ENCODE peak calls at places on chromosomes 12 and 14, in ten cellular contexts. E, Y, G, V, H, D, U, K, T and Z are unnamed samples.

GRCh38 chr12:116495260-116495659 is 63.9 kb upstream of the MAP1LC3B2 start:
- DNase-seq in D (peak), U (no peak), K (no peak), Y (peak), H (no peak), V (peak), G (no peak), E (no peak), T (peak), Z (no peak)

GRCh38 chr12:93530358-93530757 is 42.1 kb upstream of the SOCS2 start:
- DNase-seq in E (no peak), Y (peak), G (no peak), H (no peak), V (no peak), T (no peak), D (no peak), U (no peak), K (no peak), Z (no peak)

GRCh38 chr12:98561846-98562245 is 31.6 kb upstream of the SLC25A3 start:
- DNase-seq in V (no peak), E (no peak), H (no peak), D (no peak), U (no peak), G (no peak), K (no peak), Y (no peak), T (no peak), Z (no peak)

GRCh38 chr12:84924956-84925355 is 12.4 kb upstream of the SLC6A15 start:
- DNase-seq in T (peak), G (no peak), K (no peak), U (no peak), E (no peak), H (no peak), Y (peak), V (no peak), D (no peak), Z (no peak)

GRCh38 chr14:22561661-22562579 is 27.1 kb downstream of the DAD1 start:
- DNase-seq in Y (no peak), U (no peak), E (peak), H (no peak), T (no peak), V (no peak), K (no peak), D (peak), G (no peak), Z (no peak)

GRCh38 chr12:31835276-31835882 is 106.6 kb upstream of the AMN1 start:
- DNase-seq in D (no peak), V (no peak), K (no peak), Y (no peak), G (no peak), U (no peak), E (no peak), H (no peak), T (peak), Z (no peak)

GRCh38 chr12:108211161-108211560 is 82.1 kb downstream of the WSCD2 start:
- DNase-seq in V (no peak), Y (no peak), H (no peak), E (no peak), K (no peak), T (no peak), U (no peak), G (no peak), D (no peak), Z (no peak)

GRCh38 chr14:20391505-20391904 is 21.8 kb downstream of the TEP1 start:
- DNase-seq in U (no peak), T (no peak), E (no peak), G (no peak), K (no peak), H (no peak), V (no peak), D (no peak), Y (no peak), Z (no peak)

GRCh38 chr14:104136472-104137296 is 1.7 kb upstream of the KIF26A start:
- DNase-seq in V (no peak), K (no peak), Y (no peak), D (no peak), G (no peak), T (peak), H (no peak), U (no peak), E (no peak), Z (no peak)

GRCh38 chr14:37056473-37056872 is 115.9 kb downstream of the SLC25A21 start:
- DNase-seq in U (no peak), D (no peak), E (no peak), H (no peak), T (peak), Y (peak), K (no peak), G (no peak), V (no peak), Z (no peak)

GRCh38 chr14:95482967-95483842 is 33.2 kb downstream of the SYNE3 start:
- DNase-seq in H (peak), Y (peak), V (peak), T (peak), G (peak), D (peak), K (no peak), E (no peak), U (peak), Z (no peak)

GRCh38 chr14:37272569-37272968 is 74.8 kb downstream of the MIPOL1 start:
- DNase-seq in G (no peak), U (no peak), T (no peak), Y (no peak), D (no peak), V (no peak), E (no peak), K (no peak), H (no peak), Z (no peak)

GRCh38 chr12:121128908-121129704 is 3.6 kb upstream of the P2RX7 start:
- DNase-seq in V (no peak), Y (peak), H (peak), G (no peak), U (peak), E (peak), D (peak), T (peak), K (peak), Z (no peak)

GRCh38 chr12:3980504-3981272 is 107.5 kb upstream of the PARP11 start:
- DNase-seq in G (no peak), H (no peak), Y (no peak), U (no peak), D (no peak), K (no peak), V (no peak), T (no peak), E (no peak), Z (no peak)

GRCh38 chr12:93302331-93303229 is 75.1 kb upstream of the NUDT4 start:
- DNase-seq in U (peak), Y (peak), K (no peak), T (no peak), V (no peak), D (no peak), E (no peak), G (no peak), H (peak), Z (no peak)

GRCh38 chr12:120314220-120314619 is 12.1 kb downstream of the SIRT4 start:
- DNase-seq in E (no peak), U (no peak), G (no peak), Y (no peak), T (peak), H (no peak), D (no peak), K (no peak), V (no peak), Z (no peak)

GRCh38 chr14:58617619-58618018 is 20.1 kb upstream of the DACT1 start:
- DNase-seq in D (no peak), G (no peak), T (no peak), E (no peak), U (no peak), H (no peak), V (no peak), Y (peak), K (no peak), Z (no peak)

GRCh38 chr14:69712637-69713088 is 54.3 kb upstream of the SRSF5 start:
- DNase-seq in D (peak), Y (no peak), E (no peak), G (no peak), U (peak), V (no peak), H (no peak), T (no peak), K (no peak), Z (no peak)

GRCh38 chr14:103848720-103849077 is 1.3 kb upstream of the PPP1R13B start:
- DNase-seq in T (no peak), K (no peak), E (no peak), G (no peak), D (no peak), V (no peak), U (no peak), Y (no peak), H (no peak), Z (no peak)

GRCh38 chr12:1205512-1206060 is 214.6 kb downstream of the ERC1 start:
- DNase-seq in G (peak), E (no peak), D (no peak), T (no peak), U (no peak), V (peak), K (no peak), H (no peak), Y (peak), Z (no peak)

GRCh38 chr14:22980672-22981089 is 1.7 kb downstream of the AJUBA start:
- DNase-seq in K (no peak), H (no peak), T (peak), Y (peak), U (peak), E (peak), V (no peak), G (no peak), D (peak), Z (peak)

GRCh38 chr12:54207539-54208267 is 18.9 kb upstream of the SMUG1 start:
- DNase-seq in K (no peak), T (peak), U (peak), D (peak), G (no peak), Y (peak), V (no peak), H (no peak), E (peak), Z (peak)

GRCh38 chr12:15601210-15601800 is 187.9 kb downstream of the EPS8 start:
- DNase-seq in Y (peak), G (peak), V (no peak), U (no peak), D (no peak), T (peak), H (no peak), E (no peak), K (no peak), Z (no peak)

GRCh38 chr12:94545937-94546771 is 86.5 kb upstream of the CEP83 start:
- DNase-seq in H (no peak), E (no peak), G (peak), D (peak), K (peak), V (no peak), Y (peak), T (peak), U (peak), Z (peak)

GRCh38 chr12:42589465-42590323 is at the start of gene PRICKLE1:
- DNase-seq in V (no peak), H (no peak), K (no peak), U (peak), G (no peak), E (no peak), T (peak), D (no peak), Y (peak), Z (peak)

GRCh38 chr14:79270361-79270760 is 940.9 kb downstream of the DIO2 start:
- DNase-seq in G (no peak), V (no peak), D (no peak), U (no peak), H (no peak), K (no peak), T (no peak), Y (no peak), E (no peak), Z (no peak)

GRCh38 chr12:51977320-51977753 is 25.8 kb downstream of the ACVR1B start:
- DNase-seq in U (no peak), T (no peak), D (peak), H (no peak), E (no peak), K (no peak), Y (no peak), G (peak), V (no peak), Z (no peak)

GRCh38 chr12:107817250-107817649 is 42.7 kb downstream of the ASCL4 start:
- DNase-seq in K (no peak), G (no peak), D (no peak), T (no peak), V (no peak), U (no peak), E (no peak), Y (no peak), H (no peak), Z (no peak)

GRCh38 chr12:3436496-3437060 is 54.4 kb upstream of the PRMT8 start:
- DNase-seq in T (no peak), V (no peak), K (no peak), G (no peak), H (no peak), U (no peak), D (peak), E (no peak), Y (no peak), Z (no peak)

GRCh38 chr12:132263451-132264065 is 65.8 kb downstream of the GALNT9 start:
- DNase-seq in Y (no peak), T (no peak), K (no peak), H (no peak), V (no peak), G (no peak), E (no peak), D (no peak), U (no peak), Z (no peak)
- TF ChIP-seq CTCF in Y (no peak), T (no peak), K (no peak), H (no peak), V (no peak), G (no peak), E (no peak), D (no peak), U (no peak), Z (no peak)

GRCh38 chr12:12432373-12432772 is 75.5 kb downstream of the BORCS5 start:
- DNase-seq in K (no peak), E (no peak), T (peak), V (peak), H (no peak), G (peak), U (no peak), Y (peak), D (no peak), Z (no peak)
- TF ChIP-seq CTCF in K (no peak), E (no peak), T (no peak), V (no peak), H (no peak), G (no peak), U (no peak), Y (no peak), D (no peak), Z (no peak)

DNA sequence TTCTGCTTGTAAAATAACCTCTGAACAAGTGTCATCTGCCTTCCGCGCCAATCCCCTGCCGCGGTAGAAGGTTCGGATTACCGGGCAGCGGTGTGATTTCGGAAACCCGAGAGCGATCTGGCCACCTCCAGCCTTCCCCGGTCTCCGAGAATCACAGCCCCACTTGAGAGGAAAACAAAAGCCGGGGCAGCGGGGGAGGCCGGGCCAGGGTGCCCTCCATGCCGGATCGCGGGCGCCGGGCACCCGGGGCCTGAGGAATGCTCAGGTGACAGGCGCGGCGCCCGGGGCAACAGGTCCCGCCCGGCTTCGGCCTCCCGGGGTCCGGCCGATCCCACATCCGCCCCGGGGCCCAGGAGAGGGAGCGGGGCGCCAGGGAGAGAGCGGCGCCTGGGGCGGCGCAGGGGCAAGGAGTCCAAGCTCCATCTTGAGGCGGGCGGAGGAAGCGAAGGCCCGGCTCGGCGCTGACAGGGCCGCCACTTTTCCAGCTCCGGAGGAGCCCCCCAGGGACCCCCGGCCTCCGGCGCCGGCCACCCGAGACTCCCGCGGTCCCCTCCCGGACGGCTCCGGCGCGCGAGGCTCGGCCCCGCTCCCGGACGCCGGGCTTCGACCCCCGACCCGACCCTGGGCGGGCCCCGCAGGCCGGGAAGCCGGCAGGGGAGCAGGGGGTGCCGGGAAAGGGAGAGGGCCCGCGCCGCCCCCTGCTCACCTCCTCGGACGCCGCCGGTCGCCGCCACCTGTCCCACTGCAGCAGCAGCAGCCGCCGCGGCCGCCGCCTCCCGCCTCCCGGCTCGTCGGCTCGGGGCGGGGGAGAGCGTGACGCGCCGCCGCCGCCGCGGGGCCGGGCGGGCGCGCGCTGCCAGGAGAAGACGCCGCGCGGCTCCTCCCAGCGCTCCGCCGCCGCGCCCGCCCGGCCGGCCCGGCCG is at the start of gene CLIP1:
- DNase-seq in U (peak), D (peak), T (peak), H (no peak), G (no peak), K (no peak), E (peak), V (no peak), Y (peak), Z (peak)
- TF ChIP-seq CTCF in U (no peak), D (peak), T (peak), H (peak), G (peak), K (peak), E (peak), V (peak), Y (peak), Z (peak)

GRCh38 chr12:57712671-57713070 is 18.7 kb downstream of the OS9 start:
- DNase-seq in Y (no peak), V (no peak), T (no peak), E (no peak), G (no peak), D (no peak), U (no peak), H (no peak), K (no peak), Z (no peak)

GRCh38 chr12:57717131-57717530 is 21.4 kb downstream of the AGAP2 start:
- DNase-seq in H (no peak), D (no peak), Y (no peak), G (no peak), K (no peak), T (no peak), U (no peak), V (no peak), E (no peak), Z (no peak)

GRCh38 chr12:57716305-57716704 is 22.2 kb downstream of the AGAP2 start:
- DNase-seq in K (no peak), U (no peak), H (no peak), D (no peak), V (no peak), G (no peak), Y (no peak), T (no peak), E (no peak), Z (no peak)

GRCh38 chr12:57715786-57716185 is 21.9 kb downstream of the OS9 start:
- DNase-seq in G (no peak), Y (no peak), U (no peak), H (no peak), E (no peak), T (no peak), V (no peak), D (no peak), K (no peak), Z (no peak)

DNA sequence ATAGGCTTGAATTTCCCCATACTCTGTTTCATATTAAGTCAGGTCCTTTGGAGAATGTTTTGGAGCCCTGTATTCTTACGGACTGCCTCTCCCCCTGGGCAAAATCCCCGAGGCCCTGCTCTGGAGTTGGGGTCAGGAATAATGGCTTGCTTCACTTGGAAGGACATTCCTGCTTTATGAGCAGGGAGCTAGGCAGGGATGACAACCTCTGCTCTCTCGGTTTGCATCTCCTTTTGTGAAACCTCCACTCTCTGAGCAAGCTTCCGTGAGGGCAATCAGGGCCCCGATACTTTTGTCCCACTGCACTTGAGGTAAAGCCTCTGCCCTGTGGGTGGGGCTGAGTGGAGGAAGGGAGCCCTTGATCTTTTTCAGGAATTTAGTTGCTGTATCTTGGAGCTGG is 19.3 kb downstream of the OS9 start:
- DNase-seq in U (no peak), E (no peak), T (no peak), V (no peak), K (no peak), Y (no peak), G (no peak), H (no peak), D (no peak), Z (no peak)
- TF ChIP-seq CTCF in U (no peak), E (no peak), T (no peak), V (no peak), K (no peak), Y (no peak), G (no peak), H (no peak), D (no peak), Z (no peak)

DNA sequence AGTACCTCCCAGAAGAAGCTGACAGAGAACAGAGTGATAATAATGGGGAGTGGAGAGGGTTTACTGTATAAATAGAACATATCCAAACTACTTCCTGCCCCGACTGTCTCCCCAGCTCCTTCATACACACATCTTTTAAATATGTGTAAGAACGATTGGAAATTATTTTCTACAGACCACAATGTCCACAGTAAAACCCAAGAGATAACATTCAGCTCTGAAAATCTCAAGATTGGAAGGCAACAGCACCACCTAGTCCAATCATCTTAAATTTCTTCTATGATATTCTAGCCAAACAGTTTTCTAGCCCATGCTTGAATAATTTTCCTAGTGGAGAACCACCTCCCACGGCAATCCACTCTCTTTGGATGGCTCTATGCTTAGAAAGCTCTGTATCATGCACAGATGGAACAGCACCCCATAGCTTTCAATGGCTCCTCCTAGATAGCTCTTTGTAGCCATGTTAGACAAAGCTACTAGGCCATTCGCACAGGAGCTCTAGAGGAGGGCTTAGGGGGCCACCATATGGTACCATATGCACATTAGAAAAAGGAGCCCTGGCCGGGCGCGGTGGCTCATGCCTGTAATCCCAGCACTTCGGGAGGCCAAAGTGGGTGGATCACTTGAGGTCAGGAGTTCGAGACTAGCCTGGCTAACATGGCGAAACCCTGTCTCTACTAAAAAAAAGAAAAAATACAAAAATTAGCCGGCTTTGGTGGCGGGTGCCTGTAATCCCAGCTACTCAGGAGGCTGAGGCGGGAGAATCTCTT is 18.1 kb downstream of the VDR start:
- DNase-seq in V (no peak), D (no peak), K (no peak), G (no peak), T (no peak), E (no peak), Y (peak), H (no peak), U (no peak), Z (no peak)
- TF ChIP-seq CTCF in V (no peak), D (no peak), K (no peak), G (no peak), T (no peak), E (no peak), Y (no peak), H (no peak), U (no peak), Z (no peak)